ENCODE peak calls at places on chromosomes 16 and 17, in seven cellular contexts. P, G, C, K, U, B and Z are unnamed samples.

GRCh38 chr17:67245694-67246397 is 850 bp upstream of the HELZ start:
- DNase-seq in P (peak; percentile 30), U (peak; percentile 22), C (no peak), B (no peak), G (peak; percentile 24), K (no peak), Z (no peak)

GRCh38 chr16:89268987-89269735 is 51.7 kb downstream of the ZNF778 start:
- DNase-seq in U (peak; percentile 84), P (no peak), G (no peak), B (no peak), C (no peak), K (no peak), Z (no peak)

GRCh38 chr16:83928341-83929055 is 24.5 kb upstream of the OSGIN1 start:
- DNase-seq in K (no peak), U (no peak), C (no peak), P (no peak), B (no peak), G (no peak), Z (no peak)

GRCh38 chr16:81549547-81550411 is 105.2 kb downstream of the CMIP start:
- DNase-seq in C (no peak), K (no peak), P (no peak), U (no peak), G (no peak), B (no peak), Z (no peak)

GRCh38 chr17:63967953-63968352 is 4.8 kb downstream of the SCN4A start:
- DNase-seq in U (no peak), P (no peak), C (no peak), G (no peak), B (no peak), K (no peak), Z (no peak)

GRCh38 chr16:54080524-54081008 is 206.0 kb downstream of the IRX3 start:
- DNase-seq in C (no peak), B (no peak), K (no peak), U (no peak), P (no peak), G (no peak), Z (no peak)

GRCh38 chr17:34369196-34369500 is 6.1 kb upstream of the CCL1 start:
- DNase-seq in P (no peak), U (no peak), C (no peak), K (no peak), B (no peak), G (no peak), Z (no peak)

GRCh38 chr16:88406096-88407041 is 23.6 kb downstream of the ZNF469 start:
- DNase-seq in K (no peak), B (no peak), C (no peak), U (no peak), P (no peak), G (no peak), Z (no peak)

GRCh38 chr17:12041316-12041715 is 20.6 kb downstream of the MAP2K4 start:
- DNase-seq in K (no peak), P (peak; percentile 68), C (no peak), U (peak; percentile 16), G (no peak), B (no peak), Z (no peak)

GRCh38 chr17:962166-962565 is 17.4 kb downstream of the NXN start:
- DNase-seq in K (no peak), P (no peak), U (peak; percentile 37), G (no peak), B (no peak), C (no peak), Z (no peak)

GRCh38 chr17:38578229-38578628 is 27.5 kb downstream of the SRCIN1 start:
- DNase-seq in P (no peak), B (no peak), U (no peak), K (no peak), C (no peak), G (no peak), Z (no peak)

GRCh38 chr16:57788252-57788841 is 13.9 kb downstream of the KIFC3 start:
- DNase-seq in G (no peak), C (peak; percentile 59), U (no peak), P (no peak), B (no peak), K (no peak), Z (no peak)

GRCh38 chr17:76297436-76297835 is 10.6 kb downstream of the QRICH2 start:
- DNase-seq in G (no peak), P (peak; percentile 30), B (no peak), K (no peak), C (no peak), U (no peak), Z (no peak)

GRCh38 chr17:43224146-43224705 is 4.2 kb downstream of the CCDC200 start:
- DNase-seq in P (no peak), K (no peak), G (no peak), B (no peak), U (no peak), C (no peak), Z (no peak)

GRCh38 chr16:19771796-19772195 is 53.7 kb downstream of the IQCK start:
- DNase-seq in C (no peak), P (no peak), B (no peak), K (no peak), G (no peak), U (no peak), Z (no peak)